ENCODE peak calls at places on chromosomes 2 and 18, in six cellular contexts. X is brain microvascular endothelial cell, Q is fibroblast of the aortic adventitia, H is left lung, B is AG04450, D is mucosa of descending colon. Z is an unnamed sample.

GRCh38 chr2:240918258-240919091 is 12.3 kb downstream of the CROCC2 start:
- DNase-seq in X (no peak), D (peak; percentile 44), B (no peak), Q (no peak), H (peak; percentile 26), Z (no peak)

GRCh38 chr2:32128636-32129035 is 37.0 kb upstream of the SLC30A6 start:
- DNase-seq in B (no peak), H (no peak), X (no peak), D (no peak), Q (no peak), Z (peak; percentile 74)

GRCh38 chr2:44833123-44834069 is 108.1 kb upstream of the SIX3 start:
- DNase-seq in Q (no peak), D (no peak), X (peak; percentile 3), H (no peak), B (no peak), Z (no peak)

GRCh38 chr18:13381331-13381730 is 162.8 kb downstream of the LDLRAD4 start:
- DNase-seq in Q (no peak), H (no peak), B (no peak), X (no peak), D (no peak), Z (no peak)

GRCh38 chr2:201126308-201127127 is 10.6 kb downstream of the CFLAR start:
- DNase-seq in D (no peak), H (no peak), B (no peak), X (no peak), Q (peak; percentile 60), Z (no peak)

GRCh38 chr2:218671654-218672566 is at the start of the genes RNF25 and STK36:
- DNase-seq in B (peak; percentile 74), D (peak; percentile 90), Q (peak; percentile 91), X (peak; percentile 89), H (peak; percentile 87), Z (peak; percentile 77)

GRCh38 chr2:10792001-10792400 is 20.6 kb downstream of the PDIA6 start:
- DNase-seq in H (no peak), X (no peak), B (no peak), Q (no peak), D (no peak), Z (no peak)

GRCh38 chr18:75247601-75248421 is 37.2 kb downstream of the TSHZ1 start:
- DNase-seq in X (peak; percentile 63), D (no peak), B (no peak), Q (peak; percentile 79), H (no peak), Z (no peak)

GRCh38 chr2:70855679-70856078 is 20.1 kb upstream of the CD207 start:
- DNase-seq in X (no peak), Q (no peak), B (no peak), H (no peak), D (no peak), Z (no peak)

GRCh38 chr2:230842473-230842872 is 22.3 kb upstream of the ITM2C start:
- DNase-seq in D (no peak), X (no peak), H (no peak), B (no peak), Q (no peak), Z (no peak)

GRCh38 chr2:28338754-28339325 is 53.8 kb upstream of the FOSL2 start:
- DNase-seq in X (no peak), D (no peak), Q (no peak), H (no peak), B (no peak), Z (no peak)

GRCh38 chr18:72651033-72651432 is 106.9 kb upstream of the CBLN2 start:
- DNase-seq in Q (no peak), D (no peak), X (no peak), H (no peak), B (no peak), Z (no peak)

GRCh38 chr2:46775722-46776121 is 139.9 kb downstream of the MCFD2 start:
- DNase-seq in D (no peak), B (no peak), Q (peak; percentile 61), X (no peak), H (no peak), Z (no peak)

GRCh38 chr2:26043862-26044736 is 10.2 kb downstream of the RAB10 start:
- DNase-seq in B (no peak), D (no peak), H (peak; percentile 53), Q (peak; percentile 55), X (no peak), Z (no peak)

GRCh38 chr2:241099246-241099645 is 2.8 kb downstream of the MTERF4 start:
- DNase-seq in H (no peak), D (no peak), Q (no peak), X (no peak), B (no peak), Z (no peak)

DNA sequence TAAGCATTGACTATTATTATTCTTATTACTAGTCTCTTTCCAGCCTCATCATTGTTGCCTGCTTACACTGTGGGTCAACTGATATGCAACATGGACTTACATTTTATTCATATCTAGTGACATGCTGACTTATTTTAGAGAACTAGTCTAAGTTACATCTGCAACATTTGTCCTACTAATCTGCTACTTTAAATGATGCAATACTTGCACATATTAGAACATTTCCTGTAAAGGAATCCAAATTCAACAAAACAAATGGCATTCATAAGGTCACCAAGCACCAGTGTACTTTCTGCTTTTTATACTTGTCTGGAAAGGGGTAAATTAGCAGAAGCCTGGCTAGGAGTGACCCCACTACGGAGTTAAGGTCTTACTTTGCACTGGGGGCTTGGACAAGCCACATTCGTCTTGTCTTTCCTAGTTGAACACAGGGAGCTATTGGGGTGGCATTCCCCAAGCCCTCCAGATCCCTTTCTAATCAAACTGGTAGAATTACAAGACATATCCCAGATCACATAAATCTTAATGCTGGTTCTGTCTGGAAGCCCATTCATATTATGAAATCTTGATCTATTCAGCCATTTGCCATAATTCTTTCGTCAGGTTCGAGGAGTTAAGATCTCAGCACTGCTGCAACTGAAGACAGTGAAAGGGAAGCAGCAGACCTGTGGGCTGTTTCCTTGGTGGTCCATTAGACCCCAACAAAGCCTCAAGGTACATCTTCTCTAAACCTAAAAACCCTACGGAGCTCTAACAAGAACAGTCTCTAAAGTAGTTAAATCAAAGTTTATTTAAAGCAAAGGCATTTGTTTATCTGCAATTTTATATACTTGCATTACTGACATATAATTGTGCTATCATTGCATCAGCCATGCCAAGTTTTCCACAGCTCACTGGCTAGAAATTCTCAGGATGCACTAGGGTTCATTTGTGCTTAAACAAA is 49.9 kb upstream of the RTN4 start:
- DNase-seq in H (no peak), B (no peak), D (no peak), X (peak; percentile 62), Q (peak; percentile 90), Z (peak; percentile 40)
- H3K4me3 ChIP-seq in H (no peak overlapping the region), B (peak overlapping the region; percentile 21), D (no peak overlapping the region), X (no peak overlapping the region), Q (peak overlapping the region; percentile 14), Z (peak overlapping the region; percentile 11)

GRCh38 chr2:38818565-38818964 is 40.6 kb downstream of the GEMIN6 start:
- DNase-seq in X (no peak), B (no peak), Q (no peak), D (no peak), H (no peak), Z (no peak)
- TF ChIP-seq CTCF in X (no peak), B (no peak), Q (no peak), D (no peak), H (no peak), Z (no peak)

GRCh38 chr2:234679151-234679765 is 182.4 kb upstream of the ARL4C start:
- DNase-seq in B (no peak), Q (no peak), X (no peak), D (no peak), H (no peak), Z (no peak)
- H3K4me3 ChIP-seq in B (peak overlapping the region; percentile 17), Q (no peak overlapping the region), X (no peak overlapping the region), D (no peak overlapping the region), H (no peak overlapping the region), Z (no peak overlapping the region)

GRCh38 chr2:236503100-236503499 is 66.5 kb upstream of the ACKR3 start:
- DNase-seq in X (no peak), H (no peak), Q (no peak), D (no peak), B (no peak), Z (no peak)
- TF ChIP-seq CTCF in X (peak; percentile 48), H (no peak), Q (peak; percentile 27), D (no peak), B (peak; percentile 8), Z (no peak)

GRCh38 chr2:94869552-94870391 is 1.5 kb upstream of the TEKT4 start:
- DNase-seq in B (no peak), H (no peak), Q (no peak), X (no peak), D (peak; percentile 24), Z (no peak)
- H3K4me3 ChIP-seq in B (no peak overlapping the region), H (no peak overlapping the region), Q (no peak overlapping the region), X (no peak overlapping the region), D (no peak overlapping the region), Z (no peak overlapping the region)

GRCh38 chr2:139478191-139478914 is 698.2 kb upstream of the NXPH2 start:
- DNase-seq in B (no peak), X (no peak), D (no peak), H (no peak), Q (no peak), Z (no peak)
- TF ChIP-seq CTCF in B (no peak), X (no peak), D (no peak), H (no peak), Q (no peak), Z (peak; percentile 37)

DNA sequence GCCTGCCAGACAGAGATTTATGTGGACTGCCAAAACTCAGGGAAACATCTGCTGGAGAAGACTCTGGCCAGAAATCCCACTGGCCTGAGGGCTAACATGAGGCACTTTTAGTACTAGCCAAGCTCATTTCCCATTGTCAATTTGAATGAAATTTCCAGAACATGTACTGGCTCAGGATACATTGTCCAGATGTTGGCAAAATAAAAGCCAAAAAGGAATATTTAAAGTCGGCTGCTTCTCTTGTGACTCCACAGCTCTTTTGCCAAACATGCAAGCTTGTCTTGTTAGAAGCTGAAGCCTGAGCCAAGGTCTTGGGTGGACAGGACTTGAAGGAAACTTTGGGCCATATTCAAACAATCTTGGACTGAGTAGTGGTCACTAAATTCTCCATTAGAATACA is 215.5 kb downstream of the NCKAP5 start:
- DNase-seq in H (no peak), Q (peak; percentile 94), X (no peak), D (no peak), B (no peak), Z (no peak)
- H3K4me3 ChIP-seq in H (no peak overlapping the region), Q (no peak overlapping the region), X (no peak overlapping the region), D (no peak overlapping the region), B (no peak overlapping the region), Z (no peak overlapping the region)